ENCODE peak calls at places on chromosomes 11 and 22, in nine cellular contexts. L is mesothelial cell of epicardium, T is natural killer cell, E is progenitor cell of endocrine pancreas, J is HepG2, W is HL-60, Y is spleen, Q is tibial artery, S is GM13976. O is an unnamed sample.
A peak's percentile ranks its signal among the peaks of the same experiment; 100 is the strongest.

GRCh38 chr11:102810943-102811528 is 13.1 kb upstream of the MMP1 start:
- DNase-seq in J (peak; percentile 12), Q (no peak), Y (no peak), W (no peak), S (no peak), E (no peak), T (no peak), L (no peak), O (no peak)

GRCh38 chr11:66218846-66219620 is 49.4 kb upstream of the RAB1B start:
- DNase-seq in S (no peak), J (no peak), E (no peak), L (no peak), Q (peak; percentile 13), Y (no peak), T (no peak), W (no peak), O (no peak)

GRCh38 chr11:34449013-34449412 is 10.3 kb downstream of the CAT start:
- DNase-seq in S (no peak), L (no peak), W (peak; percentile 82), Q (no peak), Y (no peak), T (no peak), J (no peak), E (no peak), O (no peak)

GRCh38 chr11:1879342-1879940 is 12.3 kb downstream of the PRR33 start:
- DNase-seq in J (no peak), L (peak; percentile 15), E (no peak), T (peak; percentile 14), Q (no peak), W (no peak), S (no peak), Y (peak; percentile 74), O (peak; percentile 14)

GRCh38 chr22:30435674-30436126 is 10.1 kb downstream of the MTFP1 start:
- DNase-seq in Q (no peak), L (no peak), Y (peak; percentile 91), W (peak; percentile 57), S (peak; percentile 61), E (no peak), J (no peak), T (peak; percentile 60), O (no peak)

GRCh38 chr11:1557168-1557884 is 14.7 kb downstream of the DUSP8 start:
- DNase-seq in J (no peak), L (no peak), Q (no peak), E (no peak), T (no peak), S (no peak), W (no peak), Y (no peak), O (no peak)

GRCh38 chr22:32729368-32729767 is 72.1 kb upstream of the TIMP3 start:
- DNase-seq in S (no peak), Y (no peak), W (no peak), J (no peak), E (no peak), Q (no peak), L (no peak), T (no peak), O (no peak)

GRCh38 chr11:91435694-91436375 is 788.8 kb upstream of the FAT3 start:
- DNase-seq in J (no peak), L (no peak), Q (no peak), E (no peak), T (no peak), S (no peak), Y (no peak), W (no peak), O (no peak)

GRCh38 chr11:95256204-95256819 is 25.3 kb upstream of the SESN3 start:
- DNase-seq in Y (no peak), E (no peak), J (no peak), S (no peak), Q (no peak), T (no peak), W (peak; percentile 97), L (no peak), O (no peak)

GRCh38 chr11:36326524-36327419 is 30.7 kb downstream of the PRR5L start:
- DNase-seq in S (no peak), W (no peak), Q (no peak), J (no peak), Y (no peak), E (no peak), T (no peak), L (no peak), O (no peak)

GRCh38 chr11:117518455-117518854 is 190.8 kb downstream of the CEP164 start:
- DNase-seq in Y (no peak), Q (no peak), E (no peak), S (no peak), J (no peak), L (no peak), W (no peak), T (no peak), O (no peak)

GRCh38 chr11:118016094-118016493 is 29.9 kb downstream of the IL10RA start:
- DNase-seq in W (peak; percentile 38), Q (no peak), L (no peak), J (no peak), Y (no peak), S (no peak), T (no peak), E (no peak), O (no peak)

GRCh38 chr22:37075822-37076433 is 24.4 kb downstream of the KCTD17 start:
- DNase-seq in J (no peak), W (no peak), T (no peak), L (no peak), Q (no peak), S (no peak), E (no peak), Y (no peak), O (no peak)

GRCh38 chr11:36109850-36110606 is 166.2 kb downstream of the LDLRAD3 start:
- DNase-seq in J (no peak), W (no peak), E (no peak), T (no peak), Y (no peak), Q (no peak), L (no peak), S (peak; percentile 31), O (no peak)

GRCh38 chr22:36355362-36355761 is 32.4 kb downstream of the MYH9 start:
- DNase-seq in S (peak; percentile 59), T (no peak), W (no peak), J (no peak), Q (no peak), E (no peak), Y (no peak), L (no peak), O (no peak)

GRCh38 chr22:41285820-41286638 is at the start of gene RANGAP1:
- DNase-seq in Q (peak; percentile 96), J (peak; percentile 97), L (peak; percentile 95), W (peak; percentile 99), Y (peak; percentile 100), T (peak; percentile 95), S (peak; percentile 97), E (peak; percentile 97), O (peak; percentile 93)
- TF ChIP-seq CTCF in Q (peak; percentile 47), J (peak; percentile 54), L (no peak), W (no peak), Y (peak; percentile 33), T (no peak), S (no peak), E (peak; percentile 25), O (no peak)

GRCh38 chr11:112795142-112795815 is 165.9 kb upstream of the NCAM1 start:
- DNase-seq in Y (no peak), W (peak; percentile 42), E (no peak), Q (peak; percentile 48), T (no peak), S (peak; percentile 66), J (peak; percentile 19), L (no peak), O (no peak)

GRCh38 chr11:112795896-112796686 is 165.1 kb upstream of the NCAM1 start:
- DNase-seq in Q (no peak), J (no peak), W (no peak), T (no peak), Y (no peak), L (no peak), E (no peak), S (no peak), O (no peak)

GRCh38 chr11:112797072-112797471 is 164.1 kb upstream of the NCAM1 start:
- DNase-seq in W (no peak), S (no peak), T (no peak), Q (no peak), E (no peak), J (no peak), Y (no peak), L (no peak), O (no peak)

GRCh38 chr11:112794321-112794720 is 166.9 kb upstream of the NCAM1 start:
- DNase-seq in J (no peak), W (no peak), S (no peak), E (no peak), Y (no peak), Q (no peak), T (no peak), L (no peak), O (no peak)

DNA sequence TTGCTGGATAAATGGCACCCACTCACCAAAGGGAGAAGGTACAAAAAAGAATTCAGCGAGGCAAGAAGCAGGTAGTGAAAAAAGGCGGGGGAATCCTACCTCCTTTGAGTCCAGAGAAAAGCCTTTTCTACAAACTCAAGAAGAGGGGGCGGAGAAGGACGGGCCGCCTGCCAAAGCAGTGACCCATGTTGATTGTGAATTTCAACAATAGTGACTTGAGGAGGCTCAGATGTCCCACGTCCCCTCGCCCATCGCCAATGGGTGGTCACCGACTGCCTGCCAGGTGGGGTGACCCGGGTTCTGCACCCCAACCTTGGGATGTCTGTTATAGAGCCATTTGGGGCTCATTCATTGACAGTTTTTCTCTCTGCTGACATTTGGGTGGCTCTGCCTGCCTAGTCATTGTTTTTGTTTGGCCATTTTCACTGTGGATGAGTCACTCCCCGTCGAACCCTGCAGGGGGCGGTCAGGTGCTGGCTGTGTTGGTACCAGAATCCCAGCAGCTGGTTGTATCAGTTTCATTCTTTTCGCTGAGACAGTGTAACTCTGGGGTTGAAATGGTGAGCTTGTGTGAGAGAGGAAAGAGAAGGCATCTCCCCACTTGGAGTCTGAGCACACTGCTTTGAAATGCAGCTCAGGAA is 163.4 kb upstream of the NCAM1 start:
- DNase-seq in S (peak; percentile 60), L (no peak), W (peak; percentile 4), Q (no peak), Y (no peak), T (peak; percentile 61), J (peak; percentile 3), E (no peak), O (no peak)
- TF ChIP-seq CTCF in S (peak; percentile 25), L (peak; percentile 57), W (peak; percentile 8), Q (no peak), Y (no peak), T (peak; percentile 80), J (peak; percentile 55), E (peak; percentile 44), O (no peak)

GRCh38 chr22:49701380-49702067 is 126.1 kb downstream of the BRD1 start:
- DNase-seq in T (no peak), L (no peak), W (peak; percentile 14), E (no peak), Q (no peak), S (no peak), J (no peak), Y (no peak), O (no peak)
- TF ChIP-seq CTCF in T (peak; percentile 58), L (peak; percentile 88), W (peak; percentile 36), E (peak; percentile 50), Q (no peak), S (peak; percentile 10), J (peak; percentile 39), Y (no peak), O (no peak)

DNA sequence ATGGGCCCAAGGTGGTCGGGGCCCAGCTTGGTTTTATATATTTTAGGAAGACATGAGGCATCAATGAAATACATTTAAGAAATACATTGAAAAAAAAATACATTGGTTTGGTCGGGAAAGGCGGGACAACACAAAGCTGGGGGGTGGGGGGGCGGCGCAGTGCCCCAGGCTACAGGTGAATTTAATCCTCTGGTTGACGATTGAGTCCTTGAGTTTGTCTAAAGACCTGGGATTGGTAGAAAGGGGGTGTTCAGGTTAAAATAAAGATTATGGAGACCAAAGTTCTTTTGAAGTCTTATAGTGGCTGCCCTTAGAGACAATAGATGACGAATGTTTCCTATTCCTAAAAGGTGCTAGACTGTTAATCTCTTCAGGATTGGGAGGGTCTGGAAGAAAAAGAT is 3.1 kb downstream of the IFITM1 start:
- DNase-seq in Q (no peak), S (no peak), E (no peak), J (no peak), Y (no peak), T (no peak), W (no peak), L (no peak), O (no peak)
- TF ChIP-seq CTCF in Q (no peak), S (no peak), E (no peak), J (no peak), Y (no peak), T (no peak), W (no peak), L (no peak), O (no peak)